ENCODE peak calls at places on chromosomes 6 and 20, in seven cellular contexts. K, D, W, O, P, E and C are unnamed samples.

GRCh38 chr6:44253307-44254101 is 3.8 kb downstream of the SLC35B2 start:
- DNase-seq in E (peak), W (no peak), P (peak), K (peak), O (peak), D (peak), C (no peak)

GRCh38 chr6:90098025-90098474 is 198.6 kb downstream of the BACH2 start:
- DNase-seq in O (no peak), E (no peak), W (peak), P (no peak), D (no peak), K (peak), C (no peak)

GRCh38 chr20:11076434-11076833 is 402.6 kb upstream of the JAG1 start:
- DNase-seq in P (no peak), E (peak), W (no peak), O (no peak), D (no peak), K (no peak), C (no peak)

GRCh38 chr6:129646617-129647016 is 63.4 kb downstream of the ARHGAP18 start:
- DNase-seq in O (no peak), W (peak), K (no peak), P (no peak), D (no peak), E (no peak), C (no peak)

GRCh38 chr6:678515-678914 is 14.4 kb downstream of the EXOC2 start:
- DNase-seq in D (no peak), E (no peak), P (no peak), W (no peak), K (no peak), O (no peak), C (no peak)

GRCh38 chr6:101114703-101115102 is 233.6 kb upstream of the ASCC3 start:
- DNase-seq in O (peak), D (no peak), W (peak), P (no peak), E (peak), K (no peak), C (no peak)

GRCh38 chr6:158284340-158285210 is 27.7 kb upstream of the TULP4 start:
- DNase-seq in P (no peak), W (peak), O (no peak), D (no peak), E (peak), K (no peak), C (peak)

GRCh38 chr6:85408039-85408438 is 41.8 kb upstream of the NT5E start:
- DNase-seq in D (no peak), P (no peak), O (no peak), E (no peak), W (no peak), K (no peak), C (no peak)

GRCh38 chr6:1075880-1076279 is 236.0 kb upstream of the FOXQ1 start:
- DNase-seq in P (no peak), K (no peak), E (no peak), D (no peak), O (no peak), W (no peak), C (no peak)

GRCh38 chr20:44967207-44967807 is 995 bp downstream of the STK4 start:
- DNase-seq in O (no peak), W (peak), K (no peak), D (no peak), E (peak), P (no peak), C (no peak)

GRCh38 chr6:145244712-145245111 is 490.6 kb downstream of the EPM2A start:
- DNase-seq in O (no peak), P (no peak), K (no peak), E (no peak), D (no peak), W (no peak), C (no peak)

GRCh38 chr6:2209226-2209809 is 36.1 kb downstream of the GMDS start:
- DNase-seq in W (peak), K (no peak), P (no peak), D (peak), O (peak), E (peak), C (no peak)

GRCh38 chr6:40410792-40411191 is 176.4 kb downstream of the LRFN2 start:
- DNase-seq in O (no peak), D (no peak), E (peak), P (no peak), K (no peak), W (no peak), C (no peak)